ENCODE peak calls at places on chromosome 14, in eight cellular contexts. F is T47D, G is midbrain, S is kidney glomerular epithelial cell, H is psoas muscle, D is mesendoderm, O is NCI-H1930, Z is ureter. C is an unnamed sample.

GRCh38 chr14:51931308-51931707 is 58.0 kb upstream of the RTRAF start:
- DNase-seq in F (no peak), G (no peak), S (no peak), H (no peak), D (no peak), O (no peak), Z (no peak), C (no peak)

GRCh38 chr14:78238141-78238540 is 68.0 kb downstream of the NRXN3 start:
- DNase-seq in F (no peak), G (no peak), S (no peak), H (no peak), D (no peak), O (no peak), Z (no peak), C (no peak)

GRCh38 chr14:92685784-92686355 is 62.6 kb downstream of the LGMN start:
- DNase-seq in F (no peak), G (no peak), S (no peak), H (no peak), D (no peak), O (no peak), Z (no peak), C (no peak)

GRCh38 chr14:76884853-76885276 is 58.7 kb downstream of the LRRC74A start:
- DNase-seq in F (no peak), G (no peak), S (no peak), H (peak; percentile 71), D (peak; percentile 65), O (no peak), Z (no peak), C (no peak)

GRCh38 chr14:90837355-90837754 is 21.1 kb upstream of the TTC7B start:
- DNase-seq in F (no peak), G (no peak), S (no peak), H (no peak), D (no peak), O (no peak), Z (no peak), C (no peak)

GRCh38 chr14:83825836-83826235 is 1704.1 kb upstream of the FLRT2 start:
- DNase-seq in F (no peak), G (no peak), S (no peak), H (no peak), D (no peak), O (no peak), Z (no peak), C (no peak)

GRCh38 chr14:55746533-55746932 is 166.5 kb downstream of the KTN1 start:
- DNase-seq in F (no peak), G (no peak), S (no peak), H (no peak), D (no peak), O (no peak), Z (no peak), C (no peak)

GRCh38 chr14:44154889-44155288 is 352.2 kb downstream of the FSCB start:
- DNase-seq in F (no peak), G (no peak), S (no peak), H (no peak), D (no peak), O (no peak), Z (no peak), C (no peak)

GRCh38 chr14:96091941-96092411 is 52.8 kb downstream of the C14orf132 start:
- DNase-seq in F (no peak), G (no peak), S (no peak), H (no peak), D (no peak), O (no peak), Z (no peak), C (no peak)

C was measured in cerebellum.